ENCODE peak calls at places on chromosome X, in ten cellular contexts. I is substantia nigra; W is fibroblast of pulmonary artery; J is neural crest cell; Q is M059J; Y is pancreas; Z is dorsolateral prefrontal cortex; M is LoVo; X is amniotic epithelial cell; U is effector memory CD4-positive, alpha-beta T cell. F is an unnamed sample.

GRCh38 chrX:85503258-85504158 is 124.0 kb upstream of the POF1B start:
- DNase-seq in I (no peak), W (no peak), J (no peak), Q (no peak), Y (no peak), Z (no peak), M (peak; percentile 32), X (no peak), U (no peak), F (no peak)

GRCh38 chrX:20265726-20266681 is 705 bp downstream of the RPS6KA3 start:
- DNase-seq in I (no peak), W (peak; percentile 13), J (peak; percentile 2), Q (peak; percentile 63), Y (peak; percentile 21), Z (peak; percentile 6), M (no peak), X (no peak), U (peak; percentile 28), F (peak; percentile 19)

GRCh38 chrX:53284684-53285447 is 3.5 kb upstream of the IQSEC2 start:
- DNase-seq in I (peak; percentile 16), W (peak; percentile 49), J (peak; percentile 59), Q (peak; percentile 50), Y (peak; percentile 15), Z (peak; percentile 47), M (peak; percentile 15), X (no peak), U (no peak), F (no peak)

GRCh38 chrX:39903937-39904336 is 193.8 kb downstream of the BCOR start:
- DNase-seq in I (no peak), W (peak; percentile 28), J (no peak), Q (peak; percentile 91), Y (no peak), Z (no peak), M (peak; percentile 9), X (peak; percentile 35), U (no peak), F (no peak)

GRCh38 chrX:17812763-17813162 is 48.3 kb downstream of the RAI2 start:
- DNase-seq in I (no peak), W (peak; percentile 1), J (no peak), Q (no peak), Y (no peak), Z (no peak), M (no peak), X (no peak), U (no peak), F (no peak)

GRCh38 chrX:151966236-151966635 is 8.2 kb downstream of the GABRE start:
- DNase-seq in I (no peak), W (no peak), J (no peak), Q (no peak), Y (no peak), Z (no peak), M (no peak), X (no peak), U (no peak), F (no peak)

GRCh38 chrX:13357925-13358324 is 38.1 kb upstream of the ATXN3L start:
- DNase-seq in I (no peak), W (peak; percentile 31), J (no peak), Q (no peak), Y (no peak), Z (no peak), M (no peak), X (peak; percentile 36), U (no peak), F (no peak)

GRCh38 chrX:134999469-134999868 is 8.7 kb downstream of the SMIM10 start:
- DNase-seq in I (no peak), W (peak; percentile 77), J (no peak), Q (peak; percentile 72), Y (no peak), Z (no peak), M (peak; percentile 19), X (peak; percentile 64), U (no peak), F (no peak)

GRCh38 chrX:22360129-22360528 is 87.4 kb downstream of the CBLL2 start:
- DNase-seq in I (no peak), W (no peak), J (no peak), Q (no peak), Y (no peak), Z (no peak), M (no peak), X (peak; percentile 6), U (no peak), F (no peak)

GRCh38 chrX:146581981-146582712 is 227.4 kb upstream of the CXorf51B start:
- DNase-seq in I (no peak), W (no peak), J (no peak), Q (no peak), Y (no peak), Z (no peak), M (no peak), X (no peak), U (no peak), F (no peak)

GRCh38 chrX:53686151-53686885 is at the start of gene HUWE1:
- DNase-seq in I (peak; percentile 57), W (peak; percentile 68), J (peak; percentile 78), Q (peak; percentile 75), Y (peak; percentile 70), Z (peak; percentile 73), M (peak; percentile 61), X (peak; percentile 57), U (peak; percentile 62), F (peak; percentile 73)

GRCh38 chrX:77900688-77901087 is 1.4 kb downstream of the COX7B start:
- DNase-seq in I (no peak), W (peak; percentile 18), J (no peak), Q (no peak), Y (no peak), Z (no peak), M (no peak), X (peak; percentile 37), U (no peak), F (no peak)

GRCh38 chrX:100297732-100298131 is 112.3 kb downstream of the PCDH19 start:
- DNase-seq in I (no peak), W (no peak), J (no peak), Q (no peak), Y (no peak), Z (no peak), M (no peak), X (no peak), U (no peak), F (no peak)

GRCh38 chrX:45110494-45110893 is 90.2 kb downstream of the DIPK2B start:
- DNase-seq in I (no peak), W (no peak), J (no peak), Q (no peak), Y (no peak), Z (no peak), M (no peak), X (no peak), U (no peak), F (no peak)

GRCh38 chrX:103729015-103729414 is 18.3 kb downstream of the TMEM31 start:
- DNase-seq in I (no peak), W (no peak), J (no peak), Q (no peak), Y (no peak), Z (no peak), M (no peak), X (no peak), U (no peak), F (no peak)

GRCh38 chrX:153184787-153185186 is 5.7 kb downstream of the MAGEA1 start:
- DNase-seq in I (no peak), W (no peak), J (no peak), Q (no peak), Y (no peak), Z (no peak), M (no peak), X (no peak), U (no peak), F (no peak)

GRCh38 chrX:136866337-136867095 is 14.0 kb downstream of the RBMX start:
- DNase-seq in I (no peak), W (peak; percentile 43), J (no peak), Q (peak; percentile 19), Y (no peak), Z (no peak), M (no peak), X (peak; percentile 21), U (no peak), F (no peak)

GRCh38 chrX:16993791-16994318 is 47.4 kb downstream of the REPS2 start:
- DNase-seq in I (no peak), W (no peak), J (no peak), Q (no peak), Y (no peak), Z (no peak), M (no peak), X (no peak), U (no peak), F (no peak)

GRCh38 chrX:84168095-84168494 is 19.9 kb downstream of the RPS6KA6 start:
- DNase-seq in I (no peak), W (no peak), J (no peak), Q (no peak), Y (no peak), Z (no peak), M (no peak), X (peak; percentile 57), U (no peak), F (no peak)

GRCh38 chrX:39152106-39152649 is 350.9 kb downstream of the MID1IP1 start:
- DNase-seq in I (no peak), W (no peak), J (peak; percentile 66), Q (no peak), Y (peak; percentile 16), Z (no peak), M (no peak), X (no peak), U (no peak), F (no peak)